ENCODE peak calls at places on chromosomes 7 and 10, in six cellular contexts. G is HepG2, V is GM23338, K is SK-N-SH, M is K562, D is Panc1. O is an unnamed sample.

GRCh38 chr7:71482284-71482683 is 350.3 kb downstream of the GALNT17 start:
- DNase-seq in G (no peak), V (no peak), K (no peak), M (no peak), D (no peak), O (no peak)

GRCh38 chr10:89302628-89303027 is 782 bp downstream of the IFIT2 start:
- DNase-seq in G (no peak), V (no peak), K (no peak), M (no peak), D (no peak), O (no peak)

GRCh38 chr7:22823142-22823497 is 471 bp upstream of the TOMM7 start:
- DNase-seq in G (no peak), V (no peak), K (no peak), M (no peak), D (no peak), O (no peak)

GRCh38 chr7:70855373-70855772 is 276.6 kb upstream of the GALNT17 start:
- DNase-seq in G (no peak), V (no peak), K (no peak), M (no peak), D (no peak), O (no peak)

GRCh38 chr10:88819290-88819689 is 16.8 kb downstream of the LIPM start:
- DNase-seq in G (no peak), V (no peak), K (no peak), M (no peak), D (no peak), O (no peak)

GRCh38 chr10:105258674-105259065 is 617.6 kb downstream of the SORCS3 start:
- DNase-seq in G (no peak), V (no peak), K (no peak), M (no peak), D (no peak), O (no peak)

GRCh38 chr7:101232141-101232821 is 5.3 kb downstream of the CLDN15 start:
- DNase-seq in G (no peak), V (peak), K (peak), M (peak), D (no peak), O (no peak)

GRCh38 chr10:3526721-3527120 is 258.3 kb downstream of the KLF6 start:
- DNase-seq in G (no peak), V (no peak), K (no peak), M (no peak), D (no peak), O (no peak)

GRCh38 chr7:84218681-84219080 is 24.1 kb upstream of the SEMA3A start:
- DNase-seq in G (no peak), V (no peak), K (no peak), M (no peak), D (no peak), O (no peak)

GRCh38 chr10:129642427-129642826 is 175.4 kb downstream of the MGMT start:
- DNase-seq in G (peak), V (no peak), K (no peak), M (no peak), D (no peak), O (no peak)

GRCh38 chr7:31724696-31725095 is 37.7 kb downstream of the PPP1R17 start:
- DNase-seq in G (no peak), V (no peak), K (no peak), M (no peak), D (no peak), O (no peak)

GRCh38 chr10:122876493-122876855 is 2.9 kb downstream of the FAM24B start:
- DNase-seq in G (no peak), V (no peak), K (no peak), M (no peak), D (no peak), O (no peak)

GRCh38 chr7:116273283-116273917 is 63.1 kb downstream of the TES start:
- DNase-seq in G (no peak), V (no peak), K (no peak), M (no peak), D (peak), O (no peak)

GRCh38 chr7:51151452-51151851 is 165.2 kb downstream of the COBL start:
- DNase-seq in G (no peak), V (no peak), K (no peak), M (no peak), D (no peak), O (no peak)

GRCh38 chr10:22252801-22253577 is 35.2 kb upstream of the EBLN1 start:
- DNase-seq in G (no peak), V (peak), K (no peak), M (no peak), D (no peak), O (no peak)

GRCh38 chr10:79502561-79503309 is 9.6 kb upstream of the EIF5AL1 start:
- DNase-seq in G (peak), V (peak), K (peak), M (peak), D (no peak), O (no peak)
- TF ChIP-seq CTCF in G (peak), V (peak), K (peak), M (peak), D (peak), O (no peak)

GRCh38 chr7:91692800-91693199 is 187.7 kb downstream of the MTERF1 start:
- DNase-seq in G (no peak), V (no peak), K (no peak), M (no peak), D (no peak), O (no peak)
- TF ChIP-seq POLR2AphosphoS5 in G (no peak), V (no peak), K (no peak), M (no peak), D (no peak), O (no peak)

GRCh38 chr7:94760702-94761101 is 104.8 kb upstream of the SGCE start:
- DNase-seq in G (no peak), V (no peak), K (no peak), M (no peak), D (no peak), O (no peak)

GRCh38 chr7:94763268-94763667 is 107.3 kb upstream of the SGCE start:
- DNase-seq in G (no peak), V (no peak), K (peak), M (no peak), D (no peak), O (no peak)

GRCh38 chr7:94761451-94761850 is 105.5 kb upstream of the SGCE start:
- DNase-seq in G (no peak), V (no peak), K (no peak), M (no peak), D (no peak), O (no peak)
- TF ChIP-seq REST in G (no peak), V (no peak), K (no peak), M (no peak), D (no peak), O (no peak)

DNA sequence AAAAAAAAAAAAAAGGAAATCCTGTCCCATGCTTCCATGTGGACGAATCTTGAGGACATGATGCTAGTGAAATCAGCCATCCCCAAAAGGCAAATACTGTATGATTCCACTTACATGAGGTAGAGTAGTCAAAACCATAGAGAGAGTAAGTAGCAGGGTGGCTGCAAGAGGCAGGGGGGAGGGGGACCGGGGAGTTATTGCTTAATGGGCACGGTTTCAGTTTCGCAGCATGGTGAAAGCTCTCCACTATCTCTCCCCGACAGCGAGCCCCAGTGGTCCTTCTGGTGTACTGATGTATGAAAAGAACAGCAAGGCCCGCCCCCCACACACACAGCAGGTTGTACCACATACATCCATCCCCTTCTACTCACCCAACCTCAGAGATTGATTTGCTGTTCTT is 32.8 kb downstream of the NOD1 start:
- DNase-seq in G (peak), V (peak), K (no peak), M (peak), D (no peak), O (peak)
- TF ChIP-seq CTCF in G (peak), V (peak), K (no peak), M (peak), D (no peak), O (peak)

DNA sequence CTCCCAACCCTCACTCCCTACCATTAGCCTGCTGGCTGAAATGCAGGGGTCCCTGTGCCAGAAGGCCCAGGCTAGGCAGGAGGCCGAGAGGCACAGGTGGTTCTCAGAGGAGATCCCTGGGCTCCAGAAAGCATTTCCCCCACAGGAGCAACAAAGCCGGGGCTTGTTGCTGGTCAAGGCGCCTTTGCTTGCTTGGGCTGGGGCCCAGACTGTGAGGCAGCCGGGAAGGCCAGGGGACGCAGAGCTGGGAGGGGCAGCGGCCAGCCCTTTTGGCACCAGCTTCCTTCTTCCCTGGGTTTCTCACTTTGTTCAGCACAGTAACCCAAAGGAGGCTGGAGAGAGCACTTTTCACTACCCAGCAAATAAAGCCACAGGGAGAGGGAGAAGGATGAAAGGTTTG is 48.6 kb downstream of the FBXW4 start:
- DNase-seq in G (no peak), V (no peak), K (no peak), M (no peak), D (no peak), O (no peak)
- TF ChIP-seq POLR2AphosphoS5 in G (no peak), V (no peak), K (no peak), M (no peak), D (no peak), O (no peak)